ENCODE peak calls at places on chromosomes 7 and 10, in eight cellular contexts. H, N, R, A, L, K, S and C are unnamed samples.

GRCh38 chr7:129665013-129665401 is 53.5 kb downstream of the NRF1 start:
- DNase-seq in A (peak; percentile 96), S (no peak), N (peak; percentile 50), K (no peak), L (peak; percentile 74), H (no peak), R (no peak), C (no peak)

GRCh38 chr7:132568962-132569361 is 7.3 kb downstream of the PLXNA4 start:
- DNase-seq in K (no peak), N (no peak), R (no peak), A (no peak), S (no peak), H (no peak), L (no peak), C (no peak)

GRCh38 chr10:8778713-8779112 is 724.2 kb downstream of the GATA3 start:
- DNase-seq in A (no peak), K (no peak), R (peak; percentile 8), S (no peak), L (no peak), H (no peak), N (no peak), C (no peak)

GRCh38 chr7:9102846-9103245 is 669.4 kb downstream of the NXPH1 start:
- DNase-seq in S (no peak), L (no peak), K (no peak), A (no peak), H (no peak), N (no peak), R (no peak), C (no peak)

GRCh38 chr10:104434601-104435000 is 81.0 kb downstream of the CFAP58 start:
- DNase-seq in R (no peak), L (no peak), K (no peak), H (no peak), N (no peak), A (peak; percentile 61), S (no peak), C (no peak)

GRCh38 chr10:28284126-28284525 is 18.7 kb downstream of the MPP7 start:
- DNase-seq in S (no peak), N (no peak), R (no peak), L (no peak), H (no peak), K (no peak), A (no peak), C (no peak)

GRCh38 chr7:127979728-127980126 is 51.5 kb downstream of the LRRC4 start:
- DNase-seq in H (no peak), L (no peak), A (peak; percentile 8), N (no peak), R (no peak), S (no peak), K (no peak), C (no peak)

GRCh38 chr7:50467817-50468610 is 17.9 kb upstream of the FIGNL1 start:
- DNase-seq in N (peak; percentile 2), R (peak; percentile 90), H (peak; percentile 78), L (peak; percentile 40), A (peak; percentile 71), K (peak; percentile 82), S (peak; percentile 63), C (peak; percentile 92)

GRCh38 chr7:115009139-115009538 is 87.2 kb downstream of the MDFIC start:
- DNase-seq in S (no peak), N (no peak), A (no peak), H (no peak), K (no peak), L (no peak), R (no peak), C (no peak)

GRCh38 chr7:102287082-102287464 is 405 bp downstream of the SH2B2 start:
- DNase-seq in R (no peak), N (no peak), A (no peak), H (no peak), S (no peak), K (no peak), L (no peak), C (no peak)

GRCh38 chr7:46383605-46384004 is 462.5 kb upstream of the IGFBP3 start:
- DNase-seq in N (no peak), H (no peak), K (no peak), S (no peak), L (peak; percentile 57), A (peak; percentile 82), R (no peak), C (no peak)

GRCh38 chr10:33612116-33612515 is 277.6 kb upstream of the NRP1 start:
- DNase-seq in R (no peak), A (peak; percentile 7), N (no peak), H (no peak), K (no peak), S (no peak), L (no peak), C (no peak)

GRCh38 chr10:111151595-111151994 is 74.8 kb downstream of the ADRA2A start:
- DNase-seq in N (no peak), S (no peak), L (no peak), R (no peak), K (no peak), A (no peak), H (no peak), C (no peak)

GRCh38 chr10:10647331-10647730 is 370.3 kb upstream of the CELF2 start:
- DNase-seq in S (no peak), R (no peak), K (no peak), N (no peak), H (no peak), A (peak; percentile 9), L (no peak), C (no peak)

GRCh38 chr7:157347217-157347904 is 10.6 kb downstream of the DNAJB6 start:
- DNase-seq in L (peak; percentile 68), H (no peak), R (peak; percentile 56), A (peak; percentile 85), K (peak; percentile 46), N (no peak), S (no peak), C (peak; percentile 67)

GRCh38 chr7:24715661-24716479 is 41.4 kb downstream of the GSDME start:
- DNase-seq in L (no peak), K (no peak), H (no peak), A (peak; percentile 28), S (no peak), R (peak; percentile 28), N (no peak), C (peak; percentile 27)

GRCh38 chr7:107065929-107066247 is 21.4 kb downstream of the PRKAR2B start:
- DNase-seq in S (no peak), N (no peak), R (no peak), H (no peak), K (no peak), A (no peak), L (no peak), C (no peak)

GRCh38 chr10:17512341-17513001 is 58.1 kb upstream of the ST8SIA6 start:
- DNase-seq in A (peak; percentile 99), K (no peak), S (no peak), H (no peak), L (peak; percentile 76), N (peak; percentile 58), R (no peak), C (no peak)

GRCh38 chr10:118635674-118636402 is 40.4 kb upstream of the PRLHR start:
- DNase-seq in H (no peak), A (no peak), L (no peak), N (no peak), K (no peak), S (no peak), R (no peak), C (no peak)

GRCh38 chr7:594212-594913 is 74.7 kb upstream of the PDGFA start:
- DNase-seq in R (no peak), A (no peak), L (no peak), K (no peak), N (no peak), H (no peak), S (no peak), C (no peak)

GRCh38 chr10:9331583-9332008 is 1277.1 kb downstream of the GATA3 start:
- DNase-seq in S (no peak), A (peak; percentile 42), K (no peak), H (no peak), R (no peak), L (peak; percentile 3), N (no peak), C (no peak)

GRCh38 chr10:84194424-84195043 is at the start of gene CDHR1:
- DNase-seq in H (peak; percentile 36), R (peak; percentile 72), S (no peak), N (no peak), L (no peak), K (peak; percentile 40), A (peak; percentile 14), C (peak; percentile 72)

GRCh38 chr10:33914746-33915145 is 580.3 kb upstream of the NRP1 start:
- DNase-seq in H (no peak), S (no peak), A (no peak), R (no peak), K (no peak), L (no peak), N (no peak), C (no peak)

GRCh38 chr7:43249808-43250145 is 137.3 kb downstream of the HECW1 start:
- DNase-seq in R (no peak), H (no peak), L (no peak), K (no peak), N (no peak), A (peak; percentile 16), S (no peak), C (no peak)